ENCODE peak calls at places on chromosomes 1 and 21, in seven cellular contexts. B is MG63, V is brain microvascular endothelial cell, Y is ecto neural progenitor cell, R is activated gamma-delta T cell treated with Interleukin-2 at 50 U/mL for 16 hours, M is body of pancreas, P is fibroblast of lung. U is an unnamed sample.

GRCh38 chr1:29335573-29335972 is 99.3 kb downstream of the PTPRU start:
- DNase-seq in B (no peak), V (no peak), Y (no peak), R (no peak), M (no peak), P (no peak), U (no peak)

GRCh38 chr1:20733361-20733975 is 965 bp upstream of the SH2D5 start:
- DNase-seq in B (no peak), V (no peak), Y (peak), R (no peak), M (no peak), P (no peak), U (no peak)

GRCh38 chr1:214143015-214143775 is 137.8 kb upstream of the SMYD2 start:
- DNase-seq in B (no peak), V (no peak), Y (no peak), R (no peak), M (no peak), P (no peak), U (no peak)

GRCh38 chr21:45267390-45267760 is 20.3 kb downstream of the POFUT2 start:
- DNase-seq in B (no peak), V (no peak), Y (no peak), R (no peak), M (no peak), P (no peak), U (no peak)

GRCh38 chr1:11044849-11045427 is 2.1 kb downstream of the MASP2 start:
- DNase-seq in B (no peak), V (no peak), Y (no peak), R (no peak), M (no peak), P (no peak), U (no peak)

GRCh38 chr1:173193639-173194038 is 13.5 kb downstream of the TNFSF4 start:
- DNase-seq in B (peak), V (peak), Y (no peak), R (no peak), M (peak), P (peak), U (no peak)

GRCh38 chr1:180964609-180965008 is 51.9 kb downstream of the KIAA1614 start:
- DNase-seq in B (no peak), V (no peak), Y (no peak), R (no peak), M (no peak), P (no peak), U (no peak)

GRCh38 chr1:203055166-203055799 is 29.0 kb downstream of the PPFIA4 start:
- DNase-seq in B (no peak), V (no peak), Y (no peak), R (no peak), M (no peak), P (no peak), U (no peak)

GRCh38 chr1:159465191-159465603 is 25.7 kb downstream of the OR10J1 start:
- DNase-seq in B (no peak), V (no peak), Y (no peak), R (no peak), M (no peak), P (no peak), U (no peak)

GRCh38 chr1:15007842-15008241 is 145.7 kb upstream of the TMEM51 start:
- DNase-seq in B (no peak), V (no peak), Y (no peak), R (no peak), M (no peak), P (peak), U (no peak)

GRCh38 chr1:906532-907420 is 16.9 kb upstream of the SAMD11 start:
- DNase-seq in B (peak), V (peak), Y (peak), R (no peak), M (peak), P (peak), U (peak)

GRCh38 chr1:212608956-212609700 is 567 bp downstream of the ATF3 start:
- DNase-seq in B (peak), V (no peak), Y (peak), R (peak), M (peak), P (peak), U (peak)

GRCh38 chr1:32178380-32179192 is 889 bp upstream of the TXLNA start:
- DNase-seq in B (no peak), V (no peak), Y (no peak), R (no peak), M (no peak), P (no peak), U (peak)

GRCh38 chr1:5770981-5771765 is 221.1 kb downstream of the NPHP4 start:
- DNase-seq in B (peak), V (no peak), Y (peak), R (no peak), M (peak), P (no peak), U (peak)

GRCh38 chr1:169795687-169796086 is 980 bp upstream of the METTL18 start:
- DNase-seq in B (no peak), V (no peak), Y (no peak), R (no peak), M (no peak), P (peak), U (no peak)

GRCh38 chr1:38296047-38296446 is 249.5 kb upstream of the POU3F1 start:
- DNase-seq in B (no peak), V (no peak), Y (no peak), R (no peak), M (no peak), P (no peak), U (no peak)

GRCh38 chr1:101431956-101432510 is 195.2 kb downstream of the S1PR1 start:
- DNase-seq in B (no peak), V (no peak), Y (no peak), R (no peak), M (no peak), P (no peak), U (no peak)

GRCh38 chr21:32604484-32604883 is 7.7 kb downstream of the CFAP298 start:
- DNase-seq in B (no peak), V (no peak), Y (no peak), R (no peak), M (no peak), P (no peak), U (no peak)

U was measured in hepatocyte.